ENCODE peak calls at places on chromosomes 2 and 18, in six cellular contexts. One of them, this sample, is unnamed.

GRCh38 chr2:198890490-198890889 is 567.2 kb downstream of the SATB2 start:
- DNase-seq in fibroblast of lung: no peak
- DNase-seq in pancreas: no peak
- DNase-seq in activated CD4-positive, alpha-beta T cell treated with anti-CD3 and anti-CD28 coated beads for 24 hours: no peak
- DNase-seq in HEK293T: no peak
- DNase-seq in activated naive CD8-positive, alpha-beta T cell treated with anti-CD3 and anti-CD28 coated beads, Interleukin-2, amount 50 U/mL, for 24 hours: no peak
- DNase-seq in this sample: peak

GRCh38 chr2:100276716-100277115 is 45.6 kb downstream of the LONRF2 start:
- DNase-seq in fibroblast of lung: no peak
- DNase-seq in pancreas: no peak
- DNase-seq in activated CD4-positive, alpha-beta T cell treated with anti-CD3 and anti-CD28 coated beads for 24 hours: no peak
- DNase-seq in HEK293T: no peak
- DNase-seq in activated naive CD8-positive, alpha-beta T cell treated with anti-CD3 and anti-CD28 coated beads, Interleukin-2, amount 50 U/mL, for 24 hours: no peak
- DNase-seq in this sample: no peak

GRCh38 chr18:70329076-70329475 is 40.2 kb downstream of the SOCS6 start:
- DNase-seq in fibroblast of lung: no peak
- DNase-seq in pancreas: no peak
- DNase-seq in activated CD4-positive, alpha-beta T cell treated with anti-CD3 and anti-CD28 coated beads for 24 hours: no peak
- DNase-seq in HEK293T: no peak
- DNase-seq in activated naive CD8-positive, alpha-beta T cell treated with anti-CD3 and anti-CD28 coated beads, Interleukin-2, amount 50 U/mL, for 24 hours: no peak
- DNase-seq in this sample: peak

GRCh38 chr18:48859311-48860275 is 91.2 kb downstream of the SMAD7 start:
- DNase-seq in fibroblast of lung: no peak
- DNase-seq in pancreas: peak
- DNase-seq in activated CD4-positive, alpha-beta T cell treated with anti-CD3 and anti-CD28 coated beads for 24 hours: no peak
- DNase-seq in HEK293T: no peak
- DNase-seq in activated naive CD8-positive, alpha-beta T cell treated with anti-CD3 and anti-CD28 coated beads, Interleukin-2, amount 50 U/mL, for 24 hours: no peak
- DNase-seq in this sample: no peak

GRCh38 chr2:133841905-133842304 is 273.6 kb upstream of the NCKAP5 start:
- DNase-seq in fibroblast of lung: peak
- DNase-seq in pancreas: no peak
- DNase-seq in activated CD4-positive, alpha-beta T cell treated with anti-CD3 and anti-CD28 coated beads for 24 hours: no peak
- DNase-seq in HEK293T: no peak
- DNase-seq in activated naive CD8-positive, alpha-beta T cell treated with anti-CD3 and anti-CD28 coated beads, Interleukin-2, amount 50 U/mL, for 24 hours: no peak
- DNase-seq in this sample: no peak

GRCh38 chr18:58997811-58998337 is 133.2 kb downstream of the ZNF532 start:
- DNase-seq in fibroblast of lung: peak
- DNase-seq in pancreas: no peak
- DNase-seq in activated CD4-positive, alpha-beta T cell treated with anti-CD3 and anti-CD28 coated beads for 24 hours: no peak
- DNase-seq in HEK293T: no peak
- DNase-seq in activated naive CD8-positive, alpha-beta T cell treated with anti-CD3 and anti-CD28 coated beads, Interleukin-2, amount 50 U/mL, for 24 hours: no peak
- DNase-seq in this sample: no peak

GRCh38 chr2:26072925-26073768 is 39.3 kb downstream of the RAB10 start:
- DNase-seq in fibroblast of lung: no peak
- DNase-seq in pancreas: no peak
- DNase-seq in activated CD4-positive, alpha-beta T cell treated with anti-CD3 and anti-CD28 coated beads for 24 hours: no peak
- DNase-seq in HEK293T: no peak
- DNase-seq in activated naive CD8-positive, alpha-beta T cell treated with anti-CD3 and anti-CD28 coated beads, Interleukin-2, amount 50 U/mL, for 24 hours: no peak
- DNase-seq in this sample: no peak

GRCh38 chr2:112803691-112804521 is 19.6 kb upstream of the IL1A start:
- DNase-seq in fibroblast of lung: peak
- DNase-seq in pancreas: no peak
- DNase-seq in activated CD4-positive, alpha-beta T cell treated with anti-CD3 and anti-CD28 coated beads for 24 hours: no peak
- DNase-seq in HEK293T: no peak
- DNase-seq in activated naive CD8-positive, alpha-beta T cell treated with anti-CD3 and anti-CD28 coated beads, Interleukin-2, amount 50 U/mL, for 24 hours: no peak
- DNase-seq in this sample: no peak

GRCh38 chr2:85584857-85585780 is 888 bp downstream of the VAMP5 start:
- DNase-seq in fibroblast of lung: peak
- DNase-seq in pancreas: peak
- DNase-seq in activated CD4-positive, alpha-beta T cell treated with anti-CD3 and anti-CD28 coated beads for 24 hours: no peak
- DNase-seq in HEK293T: no peak
- DNase-seq in activated naive CD8-positive, alpha-beta T cell treated with anti-CD3 and anti-CD28 coated beads, Interleukin-2, amount 50 U/mL, for 24 hours: peak
- DNase-seq in this sample: peak